ENCODE peak calls at places on chromosome 5, in eight cellular contexts. B is cardiac muscle cell; W is suprapubic skin; U is BJ; V is CD8-positive, alpha-beta memory T cell; M is mesendoderm; I is upper lobe of right lung; J is heart right ventricle. Q is an unnamed sample. For H3K36me3, the result is how much of the 10 kb centered on the place peaks cover.

GRCh38 chr5:137019229-137019628 is 479.9 kb downstream of the SPOCK1 start:
- DNase-seq in B (no peak), W (no peak), U (no peak), V (no peak), M (no peak), I (no peak), J (no peak), Q (no peak)

GRCh38 chr5:120446896-120447295 is 17.2 kb upstream of the PRR16 start:
- DNase-seq in B (no peak), W (no peak), U (peak), V (no peak), M (peak), I (no peak), J (no peak), Q (no peak)

GRCh38 chr5:36982146-36982545 is 105.6 kb downstream of the NIPBL start:
- DNase-seq in B (no peak), W (no peak), U (no peak), V (no peak), M (no peak), I (no peak), J (no peak), Q (no peak)

GRCh38 chr5:132094393-132095076 is 20.9 kb downstream of the CSF2 start:
- DNase-seq in B (peak), W (peak), U (peak), V (no peak), M (no peak), I (no peak), J (no peak), Q (no peak)

GRCh38 chr5:89878140-89878570 is 531.4 kb downstream of the CETN3 start:
- DNase-seq in B (peak), W (no peak), U (peak), V (no peak), M (peak), I (no peak), J (no peak), Q (peak)

GRCh38 chr5:73450672-73451217 is 2.2 kb upstream of the FOXD1 start:
- DNase-seq in B (no peak), W (no peak), U (no peak), V (peak), M (peak), I (no peak), J (no peak), Q (peak)

GRCh38 chr5:121497176-121497575 is 354.5 kb upstream of the FTMT start:
- DNase-seq in B (no peak), W (no peak), U (no peak), V (no peak), M (no peak), I (no peak), J (no peak), Q (no peak)

GRCh38 chr5:111530298-111530740 is 18.0 kb upstream of the STARD4 start:
- DNase-seq in B (peak), W (peak), U (no peak), V (peak), M (peak), I (peak), J (peak), Q (no peak)

GRCh38 chr5:72558383-72558782 is 51.2 kb upstream of the ZNF366 start:
- DNase-seq in B (no peak), W (no peak), U (no peak), V (no peak), M (no peak), I (no peak), J (no peak), Q (no peak)

GRCh38 chr5:131491749-131492148 is 143.3 kb downstream of the RAPGEF6 start:
- DNase-seq in B (no peak), W (no peak), U (no peak), V (no peak), M (no peak), I (no peak), J (no peak), Q (no peak)

GRCh38 chr5:50300878-50301277 is 140.2 kb downstream of the EMB start:
- DNase-seq in B (no peak), W (no peak), U (no peak), V (no peak), M (no peak), I (no peak), J (no peak), Q (no peak)

GRCh38 chr5:136453199-136453598 is 87.9 kb upstream of the TRPC7 start:
- DNase-seq in B (no peak), W (no peak), U (no peak), V (no peak), M (no peak), I (no peak), J (no peak), Q (no peak)

GRCh38 chr5:73266925-73267775 is 94.2 kb downstream of the TMEM174 start:
- DNase-seq in B (no peak), W (no peak), U (no peak), V (no peak), M (no peak), I (no peak), J (no peak), Q (no peak)

GRCh38 chr5:67166886-67167285 is 29.7 kb downstream of the CD180 start:
- DNase-seq in B (no peak), W (no peak), U (no peak), V (no peak), M (no peak), I (no peak), J (no peak), Q (peak)

GRCh38 chr5:7728076-7728475 is 122.9 kb downstream of the CFAP90 start:
- DNase-seq in B (no peak), W (no peak), U (no peak), V (no peak), M (no peak), I (no peak), J (no peak), Q (no peak)

GRCh38 chr5:42718591-42718990 is 38.0 kb upstream of the CCDC152 start:
- DNase-seq in B (peak), W (no peak), U (no peak), V (peak), M (no peak), I (no peak), J (no peak), Q (no peak)

GRCh38 chr5:140261403-140262171 is 41.3 kb downstream of the PFDN1 start:
- DNase-seq in B (peak), W (no peak), U (peak), V (no peak), M (peak), I (peak), J (peak), Q (no peak)

GRCh38 chr5:146461319-146461718 is 14.2 kb downstream of the TCERG1 start:
- DNase-seq in B (peak), W (no peak), U (peak), V (no peak), M (no peak), I (no peak), J (no peak), Q (no peak)

GRCh38 chr5:146467729-146468128 is 20.6 kb downstream of the TCERG1 start:
- DNase-seq in B (no peak), W (no peak), U (no peak), V (no peak), M (no peak), I (no peak), J (no peak), Q (no peak)

GRCh38 chr5:146463446-146463845 is 16.3 kb downstream of the TCERG1 start:
- DNase-seq in B (no peak), W (no peak), U (no peak), V (no peak), M (no peak), I (no peak), J (no peak), Q (no peak)

DNA sequence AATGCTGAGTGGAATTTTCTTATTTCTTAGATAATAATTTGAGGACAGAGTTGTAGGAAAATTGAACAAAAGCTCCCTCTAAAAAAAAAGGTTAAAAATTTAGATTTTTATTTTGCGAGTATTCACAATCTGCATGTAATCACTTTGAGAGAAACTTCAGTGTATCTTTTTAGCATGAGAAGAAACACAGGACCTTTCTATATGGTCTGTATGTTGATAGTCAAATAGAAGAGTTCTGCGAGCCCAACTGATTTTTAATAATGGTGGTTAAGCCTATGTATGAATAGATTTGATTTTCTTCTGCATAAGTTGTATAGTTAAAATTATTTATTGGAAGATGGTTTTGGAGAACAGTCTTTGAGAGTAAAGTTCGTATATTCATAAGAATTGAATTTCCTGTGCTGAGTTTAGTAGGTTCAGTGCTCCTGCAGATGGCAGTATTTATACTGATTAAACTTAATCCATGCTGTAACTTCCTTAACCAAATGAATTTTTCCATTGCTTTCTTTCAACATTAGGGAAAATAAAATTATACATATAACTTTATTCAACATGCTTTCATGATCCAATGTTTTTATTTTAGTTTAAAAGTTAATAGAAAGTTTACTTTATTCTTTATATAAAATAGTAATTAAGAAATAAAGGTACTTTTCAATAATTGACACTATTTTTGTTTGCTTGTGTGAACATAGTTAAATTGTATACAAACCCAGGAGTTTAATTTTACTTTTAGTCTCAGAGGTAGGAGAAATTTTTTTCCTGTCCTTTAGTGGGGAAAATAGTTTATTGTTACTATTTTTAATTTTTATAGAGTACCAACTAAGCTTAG is 19.6 kb downstream of the TCERG1 start:
- DNase-seq in B (peak), W (no peak), U (no peak), V (no peak), M (no peak), I (no peak), J (no peak), Q (peak)
- H3K36me3 ChIP-seq in B (half or more), W (half or more), U (under half), V (under half), M (under half), I (half or more), J (half or more), Q (half or more)

GRCh38 chr5:14321936-14322335 is 178.8 kb downstream of the TRIO start:
- DNase-seq in B (no peak), W (no peak), U (no peak), V (no peak), M (peak), I (no peak), J (no peak), Q (no peak)
- H3K36me3 ChIP-seq in B (under half), W (under half), U (under half), V (under half), M (under half), I (under half), J (under half), Q (under half)

GRCh38 chr5:150053695-150054392 is 32.5 kb downstream of the CSF1R start:
- DNase-seq in B (no peak), W (no peak), U (no peak), V (no peak), M (no peak), I (no peak), J (no peak), Q (no peak)

GRCh38 chr5:150054569-150054968 is 31.8 kb downstream of the CSF1R start:
- DNase-seq in B (no peak), W (no peak), U (no peak), V (no peak), M (no peak), I (no peak), J (no peak), Q (no peak)

GRCh38 chr5:150052326-150053230 is 33.8 kb downstream of the CSF1R start:
- DNase-seq in B (no peak), W (no peak), U (no peak), V (no peak), M (no peak), I (no peak), J (no peak), Q (no peak)

GRCh38 chr5:150051657-150052195 is 34.6 kb downstream of the CSF1R start:
- DNase-seq in B (no peak), W (no peak), U (no peak), V (no peak), M (no peak), I (no peak), J (no peak), Q (no peak)

DNA sequence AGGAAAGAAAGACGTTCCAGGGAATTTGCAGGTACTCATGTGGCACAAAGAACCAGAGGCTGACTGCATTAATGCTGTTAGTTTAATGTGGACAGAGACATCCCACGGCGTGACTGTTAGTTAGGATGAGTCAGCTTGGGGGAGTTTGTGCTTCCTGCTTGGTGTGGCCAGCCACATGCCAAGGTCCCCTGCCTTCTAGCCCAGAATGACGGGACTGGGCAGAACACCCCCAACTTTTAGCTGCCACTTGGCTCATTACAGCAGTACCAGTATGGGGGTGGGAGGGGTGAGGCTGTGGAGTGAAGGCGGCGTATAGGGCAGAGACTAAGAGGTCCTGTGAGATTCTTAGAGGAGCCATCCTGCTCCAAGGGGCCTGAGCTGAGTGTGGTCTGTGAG is 33.1 kb downstream of the CSF1R start:
- DNase-seq in B (peak), W (no peak), U (no peak), V (no peak), M (no peak), I (no peak), J (no peak), Q (no peak)
- H3K36me3 ChIP-seq in B (under half), W (half or more), U (under half), V (under half), M (under half), I (half or more), J (half or more), Q (under half)

DNA sequence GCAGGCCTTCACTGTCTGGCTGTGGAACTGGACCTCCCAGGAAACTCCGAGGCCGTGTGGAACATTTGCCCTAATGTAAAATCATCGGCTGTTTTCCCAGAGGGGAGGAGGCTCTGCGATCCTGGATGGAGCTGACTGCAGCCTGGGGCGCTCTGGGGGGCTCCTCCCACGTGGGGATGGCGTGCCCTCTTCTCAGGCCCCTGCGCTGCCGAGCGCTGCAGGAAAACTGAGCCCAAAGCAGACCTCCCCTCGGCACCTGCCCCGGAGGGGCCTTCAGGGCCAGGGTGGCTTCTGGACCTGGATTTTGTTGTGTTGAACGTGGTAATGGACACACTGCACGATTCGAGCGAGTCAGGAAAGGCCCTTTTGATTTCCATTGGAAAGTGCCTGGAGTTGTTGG is 23.9 kb downstream of the HNRNPH1 start:
- DNase-seq in B (no peak), W (peak), U (no peak), V (no peak), M (no peak), I (peak), J (no peak), Q (no peak)
- H3K36me3 ChIP-seq in B (under half), W (half or more), U (under half), V (under half), M (under half), I (half or more), J (half or more), Q (under half)

DNA sequence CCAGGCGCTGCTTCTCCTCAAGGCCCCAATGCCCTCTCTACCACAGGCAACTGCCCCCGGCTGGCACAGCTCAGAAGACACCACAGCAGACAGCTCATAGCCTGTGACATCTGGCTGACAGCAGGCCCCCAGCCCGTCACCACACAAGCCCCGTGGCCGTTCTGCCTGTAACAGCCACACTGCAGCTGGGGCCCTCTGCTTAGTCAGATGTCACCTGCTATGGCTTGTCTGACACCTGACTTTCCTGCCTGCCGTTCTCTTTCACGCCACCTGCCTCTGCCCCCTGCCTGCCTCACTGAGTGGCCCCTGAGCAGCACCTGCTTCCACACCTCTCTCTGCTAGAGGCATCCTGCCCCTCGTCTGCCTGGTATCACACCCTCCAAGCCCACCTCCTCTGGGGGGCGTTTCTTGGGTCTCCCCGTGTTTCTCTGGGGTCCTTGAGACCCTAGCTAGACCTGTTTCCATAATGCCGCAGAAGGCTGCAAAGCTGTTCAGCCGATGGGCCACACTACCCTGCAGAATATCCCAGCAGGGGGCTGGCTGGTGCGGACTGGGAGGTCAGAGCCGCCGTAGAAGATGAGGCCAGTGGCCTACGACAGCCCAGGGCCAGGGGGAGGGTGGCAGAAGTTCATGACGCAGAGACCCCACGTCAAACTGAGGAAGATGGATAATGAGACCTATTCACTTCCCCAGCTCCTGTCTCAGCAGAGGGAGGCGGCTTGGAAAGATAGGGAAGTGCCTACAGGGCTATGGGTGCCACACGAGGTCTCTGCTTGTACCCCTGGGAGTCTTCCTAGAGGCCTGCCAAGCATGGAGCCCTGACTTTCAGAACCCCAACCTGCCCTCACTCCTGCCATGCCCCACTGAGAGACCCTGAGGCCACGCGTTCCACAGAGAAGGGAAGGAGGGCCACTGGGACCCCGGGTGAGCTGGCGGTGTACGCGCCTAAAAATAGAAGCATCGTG is 95.1 kb downstream of the ZNF354C start:
- DNase-seq in B (no peak), W (peak), U (no peak), V (no peak), M (no peak), I (peak), J (no peak), Q (no peak)
- H3K36me3 ChIP-seq in B (under half), W (under half), U (under half), V (under half), M (under half), I (under half), J (under half), Q (under half)

GRCh38 chr5:173327948-173328895 is at the start of gene STC2:
- DNase-seq in B (peak), W (peak), U (peak), V (no peak), M (peak), I (no peak), J (peak), Q (peak)

GRCh38 chr5:173325091-173325698 is 3.0 kb downstream of the STC2 start:
- DNase-seq in B (no peak), W (peak), U (no peak), V (no peak), M (no peak), I (no peak), J (no peak), Q (no peak)

GRCh38 chr5:173324115-173325001 is 3.9 kb downstream of the STC2 start:
- DNase-seq in B (peak), W (peak), U (no peak), V (no peak), M (no peak), I (peak), J (peak), Q (no peak)

GRCh38 chr5:173327084-173327947 is 898 bp downstream of the STC2 start:
- DNase-seq in B (peak), W (no peak), U (no peak), V (no peak), M (peak), I (no peak), J (no peak), Q (no peak)

GRCh38 chr5:173326501-173326960 is 1.7 kb downstream of the STC2 start:
- DNase-seq in B (peak), W (no peak), U (peak), V (no peak), M (peak), I (no peak), J (no peak), Q (no peak)
- H3K36me3 ChIP-seq in B (under half), W (under half), U (under half), V (under half), M (under half), I (under half), J (under half), Q (under half)

DNA sequence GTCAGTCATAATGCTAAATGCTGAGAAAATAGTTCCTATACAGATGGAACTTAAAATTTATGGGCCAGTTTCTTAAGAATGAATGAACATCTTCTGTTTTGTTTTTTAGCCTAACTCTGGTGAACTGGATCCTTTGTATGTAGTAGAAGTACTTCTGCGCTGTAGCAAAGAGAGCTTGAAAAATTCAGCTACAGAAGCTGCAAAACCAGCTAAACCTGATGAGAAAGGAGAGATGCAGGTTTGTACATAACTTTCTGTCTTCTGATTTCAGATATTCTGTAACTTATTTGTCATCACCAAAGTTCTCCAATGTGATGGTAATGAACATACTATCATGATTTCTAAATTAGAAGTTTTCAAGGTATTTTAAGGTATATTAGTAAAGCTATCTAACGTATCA is 80.1 kb downstream of the MTREX start:
- DNase-seq in B (no peak), W (no peak), U (no peak), V (no peak), M (no peak), I (no peak), J (no peak), Q (no peak)
- H3K36me3 ChIP-seq in B (under half), W (under half), U (under half), V (under half), M (under half), I (under half), J (under half), Q (under half)

DNA sequence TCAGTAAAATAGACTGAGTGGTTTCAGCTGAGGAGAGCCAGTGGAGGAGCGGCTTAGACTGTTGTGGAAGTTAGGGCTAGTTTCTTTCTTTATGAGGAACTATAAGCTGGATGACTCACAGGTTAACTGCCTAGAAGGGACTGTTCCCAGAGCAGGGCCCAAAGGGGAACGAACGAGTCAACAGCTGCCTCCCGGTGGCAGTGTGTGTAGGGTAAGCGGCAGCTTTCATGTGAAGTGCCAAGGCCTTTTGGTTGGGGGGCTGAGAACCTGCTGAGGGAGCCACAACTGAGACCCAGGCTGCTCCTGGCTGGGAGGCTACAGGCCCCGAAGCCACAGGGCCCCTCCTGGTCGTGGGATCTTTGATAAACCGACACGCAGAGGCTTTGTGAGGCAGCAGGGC is 7.0 kb downstream of the SQSTM1 start:
- DNase-seq in B (no peak), W (no peak), U (no peak), V (no peak), M (no peak), I (peak), J (no peak), Q (peak)
- H3K36me3 ChIP-seq in B (half or more), W (half or more), U (half or more), V (half or more), M (under half), I (half or more), J (half or more), Q (under half)